ENCODE peak calls at places on chromosomes 11 and 22, in six cellular contexts. O, P, W, Z, X and E are unnamed samples.

GRCh38 chr11:126920833-126921232 is 79.7 kb downstream of the KIRREL3 start:
- DNase-seq in X (no peak), Z (no peak), O (no peak), P (no peak), W (no peak), E (no peak)

GRCh38 chr11:45517171-45517770 is 148.2 kb downstream of the CHST1 start:
- DNase-seq in X (no peak), W (no peak), Z (no peak), P (no peak), O (peak), E (no peak)

GRCh38 chr11:8717876-8718753 is 35.5 kb downstream of the RPL27A start:
- DNase-seq in P (peak), Z (peak), X (peak), O (peak), W (peak), E (no peak)

GRCh38 chr22:19808873-19809478 is 45.7 kb downstream of the GNB1L start:
- DNase-seq in Z (no peak), O (no peak), P (no peak), W (no peak), X (no peak), E (peak)

GRCh38 chr22:38422615-38423511 is 32.1 kb downstream of the KCNJ4 start:
- DNase-seq in X (no peak), P (peak), Z (no peak), W (no peak), O (no peak), E (no peak)

GRCh38 chr11:65111537-65112225 is at the start of gene TM7SF2:
- DNase-seq in P (peak), O (peak), X (peak), Z (peak), W (peak), E (peak)

GRCh38 chr11:11993814-11994213 is 14.6 kb downstream of the DKK3 start:
- DNase-seq in P (no peak), X (no peak), Z (no peak), O (peak), W (peak), E (no peak)

GRCh38 chr22:24091551-24092420 is 80.7 kb downstream of the CABIN1 start:
- DNase-seq in W (no peak), X (no peak), Z (no peak), P (no peak), O (peak), E (peak)

GRCh38 chr11:103109818-103110388 is 677 bp downstream of the DYNC2H1 start:
- DNase-seq in W (peak), X (no peak), P (no peak), Z (no peak), O (no peak), E (no peak)

GRCh38 chr22:46993626-46994025 is 231.2 kb downstream of the TBC1D22A start:
- DNase-seq in X (peak), W (no peak), Z (no peak), O (no peak), P (no peak), E (no peak)

GRCh38 chr11:103295704-103296103 is 186.5 kb downstream of the DYNC2H1 start:
- DNase-seq in W (no peak), O (no peak), P (no peak), X (no peak), Z (no peak), E (no peak)

GRCh38 chr22:17303840-17304779 is 65.2 kb upstream of the CECR2 start:
- DNase-seq in W (no peak), O (no peak), P (peak), X (peak), Z (no peak), E (no peak)

GRCh38 chr11:65868076-65868667 is 4.4 kb downstream of the EFEMP2 start:
- DNase-seq in Z (no peak), O (peak), P (no peak), W (no peak), X (no peak), E (no peak)

GRCh38 chr11:65429069-65429681 is 6.6 kb downstream of the NEAT1 start:
- DNase-seq in X (peak), W (no peak), O (peak), Z (peak), P (peak), E (peak)

GRCh38 chr11:72758690-72759389 is 6.6 kb upstream of the ARAP1 start:
- DNase-seq in W (no peak), O (no peak), X (no peak), P (no peak), Z (no peak), E (no peak)

GRCh38 chr11:8604078-8604723 is 10.2 kb upstream of the STK33 start:
- DNase-seq in X (peak), Z (peak), O (peak), P (peak), W (no peak), E (no peak)

GRCh38 chr22:20418211-20418788 is 19.3 kb downstream of the SCARF2 start:
- DNase-seq in W (peak), O (peak), X (peak), Z (peak), P (peak), E (peak)

DNA sequence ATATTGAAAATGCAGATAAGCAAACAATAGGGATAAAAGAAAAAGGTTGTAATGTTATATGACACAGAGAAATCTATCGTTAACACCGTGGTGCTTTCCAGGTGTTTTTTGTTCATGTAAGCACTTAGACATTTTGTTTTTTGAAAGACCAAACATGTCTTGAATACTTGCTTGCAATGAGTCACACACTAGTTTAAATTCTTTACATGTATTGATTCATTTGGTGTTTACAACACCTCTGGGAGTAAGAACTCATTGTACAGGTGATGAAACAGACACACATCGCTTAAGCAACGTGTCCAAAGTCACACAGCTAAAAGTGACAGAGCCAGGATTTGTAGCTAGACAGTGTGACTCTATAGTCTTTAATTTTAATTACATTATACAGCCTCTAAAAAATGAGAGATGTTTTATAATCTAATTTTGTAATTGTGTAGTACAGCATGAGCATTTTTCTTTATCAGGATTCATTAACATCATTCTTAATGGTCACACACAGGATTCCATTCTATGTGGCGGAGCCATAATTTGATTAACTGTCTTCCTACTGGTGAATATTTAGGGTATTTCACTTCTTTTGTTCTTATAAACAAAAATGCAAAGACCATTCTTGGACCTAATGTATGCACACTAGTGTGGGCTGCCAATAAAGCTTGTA is 148.9 kb downstream of the DBX1 start:
- DNase-seq in X (no peak), P (no peak), Z (no peak), O (no peak), W (no peak), E (no peak)
- H3K27ac ChIP-seq in X (no peak), P (no peak), Z (no peak), O (peak), W (no peak), E (no peak)

GRCh38 chr11:47415091-47415854 is 6.9 kb downstream of the SLC39A13 start:
- DNase-seq in W (no peak), Z (no peak), X (no peak), P (no peak), O (no peak), E (peak)
- TF ChIP-seq POLR2AphosphoS5 in W (no peak), Z (no peak), X (no peak), P (no peak), O (no peak), E (no peak)

DNA sequence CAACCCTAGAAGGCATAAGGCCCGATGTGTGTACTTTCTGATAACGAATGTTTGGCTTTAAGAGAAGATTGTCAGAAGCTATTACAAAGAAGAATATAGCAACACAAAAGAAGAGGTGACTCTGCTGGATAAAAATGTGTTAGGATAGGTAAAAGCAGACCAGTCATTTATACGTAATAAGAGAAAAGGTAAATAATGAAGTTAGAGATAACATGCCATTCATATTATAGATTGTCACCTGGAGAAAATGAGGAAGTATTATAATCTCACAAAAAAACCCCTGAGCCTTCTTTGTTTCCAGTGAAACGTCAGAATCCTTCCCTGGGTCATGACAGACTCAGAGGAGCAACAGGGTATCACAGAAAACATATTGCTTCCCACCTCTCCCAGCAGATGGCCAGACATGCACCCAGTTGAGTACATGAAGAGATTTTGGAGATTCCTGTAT is 36.1 kb downstream of the PPFIA1 start:
- DNase-seq in Z (no peak), P (no peak), O (no peak), W (no peak), X (no peak), E (no peak)
- TF ChIP-seq CTCF in Z (no peak), P (no peak), O (no peak), W (no peak), X (no peak), E (no peak)

GRCh38 chr11:130166457-130166784 is 6.8 kb downstream of the ST14 start:
- DNase-seq in O (no peak), Z (no peak), W (no peak), X (peak), P (peak), E (no peak)
- H3K27ac ChIP-seq in O (no peak), Z (no peak), W (no peak), X (peak), P (peak), E (no peak)

DNA sequence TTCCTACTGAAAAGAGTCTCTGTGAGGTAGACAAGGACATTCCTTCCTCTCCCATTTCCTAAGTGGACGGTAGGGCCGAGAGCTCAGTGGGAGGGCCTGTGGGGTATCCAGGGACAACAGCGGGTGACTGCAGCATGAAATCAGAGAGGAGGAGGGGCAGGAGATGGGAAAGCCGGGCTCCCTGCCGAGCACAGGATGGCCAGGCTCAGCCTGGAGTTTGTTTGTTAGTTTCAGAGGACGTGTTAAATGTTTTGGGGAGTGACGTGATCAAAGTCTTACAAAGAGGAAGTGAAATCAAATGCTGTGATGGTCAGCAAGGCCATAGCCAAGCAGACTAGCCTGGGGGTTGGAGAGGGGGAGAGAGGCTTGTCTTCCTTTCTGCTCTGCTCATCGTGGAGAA is 152.7 kb downstream of the ADAMTS15 start:
- DNase-seq in W (no peak), P (peak), Z (no peak), X (peak), O (peak), E (peak)
- TF ChIP-seq POLR2AphosphoS5 in W (no peak), P (peak), Z (no peak), X (peak), O (peak), E (no peak)

GRCh38 chr22:22588485-22589164 is 29.6 kb upstream of the PRAME start:
- DNase-seq in O (no peak), Z (no peak), P (no peak), X (no peak), W (no peak), E (no peak)

GRCh38 chr22:22593250-22593649 is 34.2 kb upstream of the PRAME start:
- DNase-seq in W (no peak), P (no peak), Z (no peak), O (no peak), X (no peak), E (no peak)

GRCh38 chr22:22590136-22590891 is 31.2 kb upstream of the PRAME start:
- DNase-seq in O (no peak), X (no peak), P (no peak), Z (no peak), W (no peak), E (no peak)

GRCh38 chr22:22593964-22594656 is 35.0 kb upstream of the PRAME start:
- DNase-seq in O (no peak), X (peak), P (peak), W (no peak), Z (peak), E (no peak)

DNA sequence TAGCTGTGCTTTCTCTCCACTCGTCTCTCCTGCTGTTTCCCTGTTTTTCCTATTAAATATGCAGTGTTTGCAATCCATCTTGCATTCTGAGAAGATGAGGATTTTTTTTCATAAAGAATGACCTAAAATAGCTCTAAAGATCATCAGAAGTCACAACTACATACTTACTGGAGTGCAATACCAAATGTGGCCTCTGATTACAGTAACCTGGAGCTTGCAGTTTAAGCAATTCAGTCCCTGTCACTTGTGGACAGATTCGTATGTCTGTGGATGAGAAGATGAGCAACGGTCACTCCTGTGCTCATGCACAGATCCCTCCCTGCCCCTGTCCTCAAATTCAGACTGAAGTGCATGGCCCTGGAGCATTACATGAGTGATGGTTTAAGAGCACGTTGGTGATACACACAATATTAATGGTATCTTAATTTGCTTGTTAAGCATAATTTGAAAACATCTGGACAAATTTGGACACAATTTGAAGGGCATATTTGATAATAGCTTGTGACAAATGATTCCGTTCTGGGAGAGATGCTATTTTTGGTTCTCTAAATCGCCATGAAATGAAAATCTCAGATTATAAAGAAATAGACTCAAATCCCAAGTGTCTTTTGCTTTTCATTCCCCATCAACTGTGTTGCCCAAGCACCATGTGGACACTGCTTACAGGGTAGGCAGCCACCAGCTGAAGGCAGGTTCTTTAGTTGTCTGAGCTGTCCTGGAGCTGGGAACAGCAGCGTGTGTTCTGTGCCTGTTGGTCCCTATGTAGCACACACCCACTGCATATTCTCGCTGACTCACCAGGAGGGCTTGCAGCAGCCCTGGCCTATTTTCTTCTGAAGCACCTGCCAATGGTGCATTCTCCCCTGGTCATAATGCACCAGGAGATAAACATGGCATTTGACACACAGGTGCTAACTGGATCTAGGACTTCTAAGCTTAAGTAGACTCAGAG is 32.6 kb upstream of the PRAME start:
- DNase-seq in X (no peak), W (no peak), Z (no peak), P (no peak), O (no peak), E (no peak)
- TF ChIP-seq CTCF in X (no peak), W (no peak), Z (no peak), P (peak), O (no peak), E (no peak)

GRCh38 chr11:134034496-134035381 is 34.1 kb upstream of the JAM3 start:
- DNase-seq in O (no peak), X (peak), W (peak), P (no peak), Z (no peak), E (no peak)

GRCh38 chr11:134037093-134037908 is 31.6 kb upstream of the JAM3 start:
- DNase-seq in X (peak), O (peak), P (peak), Z (no peak), W (peak), E (peak)

GRCh38 chr11:134038897-134039470 is 29.9 kb upstream of the JAM3 start:
- DNase-seq in O (peak), P (no peak), X (no peak), W (no peak), Z (no peak), E (no peak)

GRCh38 chr11:134033696-134034491 is 35.0 kb upstream of the JAM3 start:
- DNase-seq in X (peak), P (peak), O (peak), Z (no peak), W (peak), E (peak)

DNA sequence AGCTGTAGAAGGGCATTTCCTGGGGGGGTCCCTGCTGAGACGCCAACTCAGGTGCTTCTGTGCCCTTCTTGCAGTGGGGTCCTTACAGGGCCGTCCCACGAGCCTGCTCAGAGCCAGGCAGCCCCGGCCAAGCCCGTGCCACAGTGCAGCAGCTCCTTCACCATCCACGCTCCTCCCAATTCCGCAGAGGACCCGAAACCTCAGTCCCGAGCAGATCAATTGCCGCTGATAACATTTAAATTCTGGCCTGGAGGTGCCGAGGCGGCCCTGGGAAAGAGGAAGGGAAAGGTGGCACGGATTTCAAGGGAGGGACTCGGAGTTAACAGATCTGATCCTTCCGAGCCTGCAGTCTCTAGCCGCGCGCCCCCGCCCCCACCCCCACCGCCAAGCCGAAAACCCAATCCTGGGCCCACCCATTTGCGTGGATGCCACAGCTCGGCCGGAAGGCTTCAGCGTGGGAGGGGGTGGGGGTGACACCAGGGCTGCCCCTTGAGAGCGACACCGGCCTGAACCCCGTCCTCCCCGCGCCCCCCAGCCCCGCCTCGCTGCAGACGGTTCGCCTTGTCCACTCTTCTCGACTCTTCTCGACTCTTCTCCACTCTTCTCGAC is 32.3 kb upstream of the JAM3 start:
- DNase-seq in X (no peak), Z (no peak), P (no peak), W (no peak), O (no peak), E (no peak)
- H3K27ac ChIP-seq in X (peak), Z (no peak), P (peak), W (peak), O (peak), E (peak)